ENCODE peak calls at places on chromosomes 16 and 17, in four cellular contexts. S is A549, E is vagina, P is mesothelial cell of epicardium. Y is an unnamed sample.
A peak's percentile ranks its signal among the peaks of the same experiment; 100 is the strongest.

GRCh38 chr17:64243340-64243739 is 19.7 kb downstream of the TEX2 start:
- DNase-seq in P (no peak), E (no peak), S (no peak), Y (no peak)

GRCh38 chr16:8716592-8716991 is 42.2 kb downstream of the ABAT start:
- DNase-seq in S (no peak), E (no peak), P (no peak), Y (no peak)

GRCh38 chr16:72753883-72754282 is 294.0 kb downstream of the ZFHX3 start:
- DNase-seq in E (no peak), S (no peak), P (no peak), Y (no peak)

GRCh38 chr16:27514806-27515205 is 34.9 kb downstream of the GTF3C1 start:
- DNase-seq in P (no peak), E (no peak), S (no peak), Y (no peak)

GRCh38 chr16:30369091-30369937 is 980 bp downstream of the TBC1D10B start:
- DNase-seq in S (no peak), E (no peak), P (no peak), Y (no peak)

GRCh38 chr17:2094891-2095535 is 40.1 kb downstream of the HIC1 start:
- DNase-seq in P (peak; percentile 57), S (peak; percentile 31), E (no peak), Y (no peak)

GRCh38 chr17:62965149-62965648 is 836 bp upstream of the TANC2 start:
- DNase-seq in E (no peak), P (no peak), S (no peak), Y (no peak)

GRCh38 chr17:62062313-62062712 is 2.8 kb downstream of the MED13 start:
- DNase-seq in E (no peak), S (no peak), P (no peak), Y (no peak)

GRCh38 chr16:14562691-14563491 is 67.2 kb downstream of the PARN start:
- DNase-seq in P (no peak), E (no peak), S (peak; percentile 73), Y (no peak)

DNA sequence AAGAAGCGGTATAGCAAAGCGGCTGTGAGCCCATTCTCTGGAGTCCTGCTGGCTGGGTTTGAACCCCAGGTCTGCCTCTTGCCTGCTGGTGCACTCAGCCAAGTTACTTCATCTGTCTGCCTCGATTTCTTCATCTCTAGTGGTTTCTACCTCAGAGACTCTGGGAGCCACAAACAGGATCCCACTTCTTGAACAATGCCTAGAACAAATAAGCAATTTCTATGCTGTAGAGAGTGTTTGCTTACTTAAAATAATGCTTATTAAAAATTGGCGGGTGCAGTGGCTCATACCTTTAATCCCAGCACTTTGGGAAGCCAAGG is 75.5 kb downstream of the CMIP start:
- DNase-seq in S (no peak), P (no peak), E (no peak), Y (no peak)
- TF ChIP-seq CTCF in S (no peak), P (no peak), E (no peak), Y (no peak)

GRCh38 chr17:7824021-7824924 is 9.7 kb upstream of the KDM6B start:
- DNase-seq in S (no peak), P (no peak), E (no peak), Y (no peak)

GRCh38 chr17:7820231-7820630 is 13.8 kb upstream of the KDM6B start:
- DNase-seq in S (no peak), E (no peak), P (no peak), Y (no peak)

GRCh38 chr17:7823581-7824001 is 10.4 kb upstream of the KDM6B start:
- DNase-seq in S (no peak), P (no peak), E (no peak), Y (no peak)

GRCh38 chr17:7822126-7822525 is 11.9 kb upstream of the KDM6B start:
- DNase-seq in S (no peak), P (no peak), E (no peak), Y (no peak)

DNA sequence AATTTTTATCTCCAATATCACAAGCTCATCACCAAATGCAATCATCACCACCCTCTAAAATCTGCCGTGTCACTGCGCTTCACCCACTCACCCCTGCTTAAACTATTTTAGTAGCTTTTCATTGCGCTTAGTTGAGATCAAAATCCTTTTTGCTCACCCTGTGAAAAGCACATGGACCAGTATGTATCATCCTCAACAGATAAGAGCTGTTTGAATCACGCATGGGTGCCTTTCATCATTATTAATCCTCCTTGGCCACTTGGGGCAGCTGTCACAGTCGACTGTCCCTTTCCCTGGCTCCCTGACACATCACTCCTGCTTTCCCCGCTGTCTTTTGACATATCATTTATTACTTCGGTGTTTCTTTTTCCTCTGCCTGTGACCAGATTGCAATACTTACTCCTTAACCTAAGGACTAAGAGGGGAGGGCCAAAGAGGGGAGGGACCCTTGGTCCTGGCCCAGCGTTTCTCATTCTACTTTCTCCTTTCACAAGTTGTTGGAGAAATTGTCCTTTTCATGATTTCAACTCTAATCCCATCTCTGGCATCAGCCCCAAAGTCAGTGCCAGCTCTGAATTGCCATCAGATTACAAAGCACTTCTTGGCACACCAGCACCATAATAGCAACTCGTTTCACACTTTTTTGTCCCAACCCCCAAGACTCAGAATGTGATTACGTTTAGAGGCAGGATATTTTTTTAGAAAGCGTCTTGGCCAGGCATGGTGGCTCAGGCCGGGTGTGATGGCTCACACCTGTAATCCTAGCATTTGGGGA is 8.6 kb upstream of the KDM6B start:
- DNase-seq in P (no peak), S (peak; percentile 47), E (no peak), Y (no peak)
- TF ChIP-seq CTCF in P (no peak), S (no peak), E (no peak), Y (no peak)

DNA sequence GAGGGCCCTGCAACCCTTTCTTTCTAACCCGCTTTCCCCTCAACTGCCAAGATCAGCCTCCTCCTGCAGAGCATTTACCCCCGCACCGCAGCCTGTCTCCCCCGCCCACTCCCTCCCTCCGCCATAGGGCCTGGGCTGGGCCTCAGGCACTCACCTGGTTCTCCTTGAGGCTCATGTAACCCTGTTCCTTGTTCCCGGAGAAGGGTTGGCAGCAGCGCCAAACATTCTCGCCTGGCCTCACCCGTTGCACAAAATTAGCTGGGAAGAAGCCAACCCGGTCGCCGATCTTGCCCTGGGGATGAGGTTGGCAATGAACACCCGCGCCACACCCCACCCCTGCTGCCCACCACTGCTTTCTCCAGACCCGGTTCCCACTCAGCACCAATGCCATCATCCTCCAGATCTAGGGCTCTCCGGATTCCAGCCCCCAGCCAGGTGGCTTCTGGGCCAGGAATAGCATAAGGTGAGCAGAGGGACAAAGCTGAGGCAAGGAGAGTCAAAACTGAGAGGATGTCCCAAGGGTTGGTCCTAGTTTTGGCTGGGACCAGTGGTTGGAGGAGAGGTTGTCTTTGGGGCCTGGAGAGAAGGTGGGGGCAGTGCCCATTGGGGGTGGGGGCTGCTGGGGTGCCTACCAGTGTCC is 12.8 kb downstream of the STAC2 start:
- DNase-seq in P (no peak), S (no peak), E (no peak), Y (no peak)
- TF ChIP-seq CTCF in P (no peak), S (no peak), E (no peak), Y (no peak)

DNA sequence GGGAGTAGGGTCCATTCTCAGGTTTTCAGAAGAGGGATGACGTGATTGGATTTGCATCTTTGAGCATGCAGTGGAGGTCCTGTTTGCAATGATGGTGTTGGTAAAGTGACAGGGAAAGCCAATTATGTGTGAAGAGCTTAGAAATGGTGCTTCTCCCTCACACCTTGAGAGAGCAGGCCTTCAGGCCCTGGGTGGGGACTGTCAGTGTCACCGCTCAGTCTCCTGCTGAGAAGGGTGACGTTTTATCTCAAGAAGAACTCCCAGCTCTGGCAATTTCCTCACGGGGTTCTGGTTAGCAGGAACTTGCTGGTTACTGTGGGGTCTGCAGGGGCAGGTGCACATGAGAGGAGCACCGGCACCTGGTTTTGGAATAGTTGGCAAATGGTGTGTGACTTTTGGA is 11.2 kb downstream of the PLCG2 start:
- DNase-seq in P (no peak), E (no peak), S (no peak), Y (no peak)
- TF ChIP-seq CTCF in P (no peak), E (no peak), S (no peak), Y (no peak)

GRCh38 chr17:75589017-75589918 is 1.7 kb downstream of the MYO15B start:
- DNase-seq in P (peak; percentile 97), S (peak; percentile 91), E (no peak), Y (peak; percentile 97)
- TF ChIP-seq CTCF in P (peak; percentile 65), S (peak; percentile 87), E (peak; percentile 68), Y (peak; percentile 63)

DNA sequence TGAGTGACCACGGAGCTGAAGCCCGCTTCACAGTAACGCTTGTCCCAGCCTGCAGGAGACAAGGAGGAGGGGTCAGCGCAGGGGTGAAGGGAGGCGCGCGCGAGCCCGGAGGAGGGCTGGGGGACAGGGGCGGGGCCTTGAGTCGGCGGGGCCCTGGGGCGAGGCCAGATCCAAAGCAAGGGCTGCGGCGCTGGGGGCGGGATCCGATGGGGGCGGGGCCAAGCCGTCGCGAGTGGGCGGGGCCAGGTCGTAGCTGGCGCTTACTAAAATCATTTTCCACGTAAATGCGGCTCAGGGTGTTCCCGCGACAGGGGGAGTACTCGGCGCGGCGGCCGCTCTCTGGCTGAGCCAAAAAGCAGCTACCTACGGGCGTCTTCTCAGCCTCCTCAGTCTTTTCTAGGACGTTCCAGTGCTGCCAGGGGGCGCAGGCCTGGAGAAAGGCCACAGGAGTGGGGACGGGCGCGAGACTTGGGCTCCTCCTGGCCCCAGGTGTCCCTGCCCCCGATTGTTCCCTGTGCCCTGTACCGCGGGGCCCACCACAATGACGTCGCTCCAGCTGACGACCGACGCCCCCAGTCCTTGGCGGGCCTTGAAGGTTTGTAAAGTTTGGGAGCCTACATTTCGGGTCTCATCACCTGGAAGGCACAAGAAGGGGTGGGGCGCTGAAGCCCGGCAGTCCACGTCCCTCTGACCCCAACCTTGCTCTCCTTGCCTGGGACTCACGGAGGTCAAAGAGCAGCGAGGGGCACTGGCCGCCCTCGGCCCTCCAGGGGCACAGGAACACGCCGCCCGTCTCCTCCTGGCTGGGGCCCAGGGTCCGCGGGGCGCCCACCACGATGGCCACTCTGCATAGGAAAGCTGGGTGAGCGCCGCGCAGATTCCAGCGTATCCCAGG is 3.9 kb downstream of the ITGA2B start:
- DNase-seq in P (peak; percentile 82), E (no peak), S (peak; percentile 88), Y (peak; percentile 69)
- TF ChIP-seq CTCF in P (no peak), E (no peak), S (peak; percentile 31), Y (peak; percentile 43)

GRCh38 chr17:66200685-66201092 is 8.8 kb upstream of the CEP112 start:
- DNase-seq in E (no peak), P (no peak), S (peak; percentile 89), Y (peak; percentile 18)
- TF ChIP-seq CTCF in E (peak; percentile 50), P (no peak), S (peak; percentile 98), Y (peak; percentile 68)

DNA sequence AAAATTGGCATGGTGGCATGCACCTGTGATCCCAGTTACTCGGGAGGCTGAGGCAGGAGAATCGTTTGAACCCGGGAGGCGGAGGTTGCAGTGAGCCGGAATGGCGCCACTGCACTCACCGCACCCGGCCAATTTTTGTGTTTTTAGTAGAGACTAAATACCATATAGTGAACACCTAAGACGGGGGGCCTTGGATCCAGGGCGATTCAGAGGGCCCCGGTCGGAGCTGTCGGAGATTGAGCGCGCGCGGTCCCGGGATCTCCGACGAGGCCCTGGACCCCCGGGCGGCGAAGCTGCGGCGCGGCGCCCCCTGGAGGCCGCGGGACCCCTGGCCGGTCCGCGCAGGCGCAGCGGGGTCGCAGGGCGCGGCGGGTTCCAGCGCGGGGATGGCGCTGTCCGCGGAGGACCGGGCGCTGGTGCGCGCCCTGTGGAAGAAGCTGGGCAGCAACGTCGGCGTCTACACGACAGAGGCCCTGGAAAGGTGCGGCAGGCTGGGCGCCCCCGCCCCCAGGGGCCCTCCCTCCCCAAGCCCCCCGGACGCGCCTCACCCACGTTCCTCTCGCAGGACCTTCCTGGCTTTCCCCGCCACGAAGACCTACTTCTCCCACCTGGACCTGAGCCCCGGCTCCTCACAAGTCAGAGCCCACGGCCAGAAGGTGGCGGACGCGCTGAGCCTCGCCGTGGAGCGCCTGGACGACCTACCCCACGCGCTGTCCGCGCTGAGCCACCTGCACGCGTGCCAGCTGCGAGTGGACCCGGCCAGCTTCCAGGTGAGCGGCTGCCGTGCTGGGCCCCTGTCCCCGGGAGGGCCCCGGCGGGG is at the start of gene HBQ1:
- DNase-seq in P (peak; percentile 79), E (no peak), S (peak; percentile 51), Y (peak; percentile 65)
- TF ChIP-seq CTCF in P (peak; percentile 44), E (no peak), S (peak; percentile 85), Y (peak; percentile 72)